ENCODE peak calls at places on chromosome 15, in four cellular contexts. J is natural killer cell treated with Interleukin-12 subunit alpha and Interleukin-12 subunit beta and Interleukin-15 and Interleukin-18, amount 100 ng/mL, for 72 hours; H is nucleus accumbens; T is nephron progenitor cell. Z is an unnamed sample.

GRCh38 chr15:100902436-100903190 is 16.5 kb upstream of the LRRK1 start:
- DNase-seq in H (peak; percentile 16), J (no peak), T (no peak), Z (peak; percentile 14)

GRCh38 chr15:70264738-70265465 is 167.2 kb upstream of the TLE3 start:
- DNase-seq in T (no peak), J (peak; percentile 49), H (no peak), Z (no peak)

GRCh38 chr15:63390689-63391088 is 9.0 kb upstream of the CA12 start:
- DNase-seq in J (no peak), H (no peak), T (no peak), Z (no peak)

GRCh38 chr15:75347222-75348033 is 589 bp downstream of the NEIL1 start:
- DNase-seq in T (peak; percentile 67), H (peak; percentile 80), J (peak; percentile 68), Z (peak; percentile 57)

GRCh38 chr15:66454143-66454542 is 43.4 kb downstream of the SNAPC5 start:
- DNase-seq in J (no peak), T (no peak), H (no peak), Z (no peak)

GRCh38 chr15:72163719-72164118 is 33.9 kb downstream of the GRAMD2A start:
- DNase-seq in T (no peak), H (no peak), J (no peak), Z (peak; percentile 69)

GRCh38 chr15:99970891-99971330 is 237.7 kb upstream of the LYSMD4 start:
- DNase-seq in J (no peak), H (no peak), T (no peak), Z (no peak)

GRCh38 chr15:62165029-62165792 is at the start of gene C2CD4B:
- DNase-seq in T (peak; percentile 67), H (no peak), J (no peak), Z (no peak)

GRCh38 chr15:69941206-69941605 is 156.5 kb downstream of the TLE3 start:
- DNase-seq in T (no peak), H (no peak), J (no peak), Z (no peak)

GRCh38 chr15:40870716-40871115 is 3.3 kb downstream of the RHOV start:
- DNase-seq in J (no peak), T (no peak), H (no peak), Z (no peak)

Z was measured in midbrain.